ENCODE peak calls at places on chromosomes 5 and 9, in ten cellular contexts. One of them, this sample, is unnamed.

GRCh38 chr5:139646912-139647391 is 1.2 kb upstream of the CXXC5 start:
- DNase-seq in GM20000: no peak
- DNase-seq in KBM-7: peak
- DNase-seq in fibroblast of the aortic adventitia: no peak
- DNase-seq in stimulated activated naive B cell treated with anti-CD40 and anti-IgM and Interleukin-4, amounts not matched to agents 10 μg/mL and 1 μg/mL and 100 μg/mL, for 72 hours: no peak
- DNase-seq in WTC11: peak
- DNase-seq in amygdala: no peak
- DNase-seq in AG04450: no peak
- DNase-seq in kidney: peak
- DNase-seq in fibroblast of gingiva: no peak
- DNase-seq in this sample: no peak

GRCh38 chr5:71658916-71659661 is 60.0 kb upstream of the CARTPT start:
- DNase-seq in GM20000: no peak
- DNase-seq in KBM-7: peak
- DNase-seq in fibroblast of the aortic adventitia: no peak
- DNase-seq in stimulated activated naive B cell treated with anti-CD40 and anti-IgM and Interleukin-4, amounts not matched to agents 10 μg/mL and 1 μg/mL and 100 μg/mL, for 72 hours: no peak
- DNase-seq in WTC11: no peak
- DNase-seq in amygdala: no peak
- DNase-seq in AG04450: no peak
- DNase-seq in kidney: no peak
- DNase-seq in fibroblast of gingiva: no peak
- DNase-seq in this sample: no peak

GRCh38 chr9:136050266-136050705 is 44.8 kb downstream of the NACC2 start:
- DNase-seq in GM20000: no peak
- DNase-seq in KBM-7: no peak
- DNase-seq in fibroblast of the aortic adventitia: no peak
- DNase-seq in stimulated activated naive B cell treated with anti-CD40 and anti-IgM and Interleukin-4, amounts not matched to agents 10 μg/mL and 1 μg/mL and 100 μg/mL, for 72 hours: no peak
- DNase-seq in WTC11: no peak
- DNase-seq in amygdala: peak
- DNase-seq in AG04450: no peak
- DNase-seq in kidney: peak
- DNase-seq in fibroblast of gingiva: no peak
- DNase-seq in this sample: no peak

GRCh38 chr5:157217289-157218024 is 36.8 kb downstream of the ITK start:
- DNase-seq in GM20000: no peak
- DNase-seq in KBM-7: peak
- DNase-seq in fibroblast of the aortic adventitia: no peak
- DNase-seq in stimulated activated naive B cell treated with anti-CD40 and anti-IgM and Interleukin-4, amounts not matched to agents 10 μg/mL and 1 μg/mL and 100 μg/mL, for 72 hours: no peak
- DNase-seq in WTC11: no peak
- DNase-seq in amygdala: peak
- DNase-seq in AG04450: no peak
- DNase-seq in kidney: no peak
- DNase-seq in fibroblast of gingiva: no peak
- DNase-seq in this sample: no peak

GRCh38 chr5:114325552-114325951 is 36.3 kb upstream of the KCNN2 start:
- DNase-seq in GM20000: no peak
- DNase-seq in KBM-7: no peak
- DNase-seq in fibroblast of the aortic adventitia: no peak
- DNase-seq in stimulated activated naive B cell treated with anti-CD40 and anti-IgM and Interleukin-4, amounts not matched to agents 10 μg/mL and 1 μg/mL and 100 μg/mL, for 72 hours: no peak
- DNase-seq in WTC11: no peak
- DNase-seq in amygdala: no peak
- DNase-seq in AG04450: no peak
- DNase-seq in kidney: no peak
- DNase-seq in fibroblast of gingiva: no peak
- DNase-seq in this sample: peak

GRCh38 chr9:110659891-110660541 is 8.6 kb upstream of the MUSK start:
- DNase-seq in GM20000: no peak
- DNase-seq in KBM-7: no peak
- DNase-seq in fibroblast of the aortic adventitia: peak
- DNase-seq in stimulated activated naive B cell treated with anti-CD40 and anti-IgM and Interleukin-4, amounts not matched to agents 10 μg/mL and 1 μg/mL and 100 μg/mL, for 72 hours: no peak
- DNase-seq in WTC11: no peak
- DNase-seq in amygdala: no peak
- DNase-seq in AG04450: no peak
- DNase-seq in kidney: no peak
- DNase-seq in fibroblast of gingiva: no peak
- DNase-seq in this sample: no peak

GRCh38 chr9:34989946-34990635 is 546 bp downstream of the DNAJB5 start:
- DNase-seq in GM20000: no peak
- DNase-seq in KBM-7: peak
- DNase-seq in fibroblast of the aortic adventitia: no peak
- DNase-seq in stimulated activated naive B cell treated with anti-CD40 and anti-IgM and Interleukin-4, amounts not matched to agents 10 μg/mL and 1 μg/mL and 100 μg/mL, for 72 hours: no peak
- DNase-seq in WTC11: peak
- DNase-seq in amygdala: peak
- DNase-seq in AG04450: no peak
- DNase-seq in kidney: peak
- DNase-seq in fibroblast of gingiva: peak
- DNase-seq in this sample: peak

GRCh38 chr5:83265318-83265717 is 188.0 kb downstream of the XRCC4 start:
- DNase-seq in GM20000: no peak
- DNase-seq in KBM-7: no peak
- DNase-seq in fibroblast of the aortic adventitia: peak
- DNase-seq in stimulated activated naive B cell treated with anti-CD40 and anti-IgM and Interleukin-4, amounts not matched to agents 10 μg/mL and 1 μg/mL and 100 μg/mL, for 72 hours: no peak
- DNase-seq in WTC11: no peak
- DNase-seq in amygdala: no peak
- DNase-seq in AG04450: no peak
- DNase-seq in kidney: no peak
- DNase-seq in fibroblast of gingiva: peak
- DNase-seq in this sample: peak

GRCh38 chr5:135821061-135821781 is 13.2 kb upstream of the SLC25A48 start:
- DNase-seq in GM20000: no peak
- DNase-seq in KBM-7: no peak
- DNase-seq in fibroblast of the aortic adventitia: no peak
- DNase-seq in stimulated activated naive B cell treated with anti-CD40 and anti-IgM and Interleukin-4, amounts not matched to agents 10 μg/mL and 1 μg/mL and 100 μg/mL, for 72 hours: no peak
- DNase-seq in WTC11: no peak
- DNase-seq in amygdala: no peak
- DNase-seq in AG04450: no peak
- DNase-seq in kidney: no peak
- DNase-seq in fibroblast of gingiva: no peak
- DNase-seq in this sample: no peak

GRCh38 chr5:43840424-43841232 is 237.6 kb downstream of the NNT start:
- DNase-seq in GM20000: no peak
- DNase-seq in KBM-7: no peak
- DNase-seq in fibroblast of the aortic adventitia: peak
- DNase-seq in stimulated activated naive B cell treated with anti-CD40 and anti-IgM and Interleukin-4, amounts not matched to agents 10 μg/mL and 1 μg/mL and 100 μg/mL, for 72 hours: no peak
- DNase-seq in WTC11: no peak
- DNase-seq in amygdala: no peak
- DNase-seq in AG04450: no peak
- DNase-seq in kidney: peak
- DNase-seq in fibroblast of gingiva: no peak
- DNase-seq in this sample: no peak

GRCh38 chr5:172906888-172907287 is 52.3 kb upstream of the RPL26L1 start:
- DNase-seq in GM20000: no peak
- DNase-seq in KBM-7: no peak
- DNase-seq in fibroblast of the aortic adventitia: no peak
- DNase-seq in stimulated activated naive B cell treated with anti-CD40 and anti-IgM and Interleukin-4, amounts not matched to agents 10 μg/mL and 1 μg/mL and 100 μg/mL, for 72 hours: no peak
- DNase-seq in WTC11: peak
- DNase-seq in amygdala: no peak
- DNase-seq in AG04450: no peak
- DNase-seq in kidney: no peak
- DNase-seq in fibroblast of gingiva: no peak
- DNase-seq in this sample: no peak

GRCh38 chr5:17279487-17279886 is 62.1 kb downstream of the BASP1 start:
- DNase-seq in GM20000: no peak
- DNase-seq in KBM-7: no peak
- DNase-seq in fibroblast of the aortic adventitia: no peak
- DNase-seq in stimulated activated naive B cell treated with anti-CD40 and anti-IgM and Interleukin-4, amounts not matched to agents 10 μg/mL and 1 μg/mL and 100 μg/mL, for 72 hours: no peak
- DNase-seq in WTC11: no peak
- DNase-seq in amygdala: no peak
- DNase-seq in AG04450: no peak
- DNase-seq in kidney: no peak
- DNase-seq in fibroblast of gingiva: no peak
- DNase-seq in this sample: no peak

GRCh38 chr5:175687231-175687701 is 29.4 kb downstream of the HRH2 start:
- DNase-seq in GM20000: no peak
- DNase-seq in KBM-7: no peak
- DNase-seq in fibroblast of the aortic adventitia: no peak
- DNase-seq in stimulated activated naive B cell treated with anti-CD40 and anti-IgM and Interleukin-4, amounts not matched to agents 10 μg/mL and 1 μg/mL and 100 μg/mL, for 72 hours: no peak
- DNase-seq in WTC11: no peak
- DNase-seq in amygdala: no peak
- DNase-seq in AG04450: no peak
- DNase-seq in kidney: peak
- DNase-seq in fibroblast of gingiva: no peak
- DNase-seq in this sample: no peak

GRCh38 chr5:160260006-160260775 is 30.9 kb downstream of the FABP6 start:
- DNase-seq in GM20000: no peak
- DNase-seq in KBM-7: no peak
- DNase-seq in fibroblast of the aortic adventitia: no peak
- DNase-seq in stimulated activated naive B cell treated with anti-CD40 and anti-IgM and Interleukin-4, amounts not matched to agents 10 μg/mL and 1 μg/mL and 100 μg/mL, for 72 hours: no peak
- DNase-seq in WTC11: no peak
- DNase-seq in amygdala: no peak
- DNase-seq in AG04450: no peak
- DNase-seq in kidney: no peak
- DNase-seq in fibroblast of gingiva: no peak
- DNase-seq in this sample: no peak

GRCh38 chr9:27771803-27772545 is 198.7 kb upstream of the C9orf72 start:
- DNase-seq in GM20000: no peak
- DNase-seq in KBM-7: no peak
- DNase-seq in fibroblast of the aortic adventitia: no peak
- DNase-seq in stimulated activated naive B cell treated with anti-CD40 and anti-IgM and Interleukin-4, amounts not matched to agents 10 μg/mL and 1 μg/mL and 100 μg/mL, for 72 hours: no peak
- DNase-seq in WTC11: peak
- DNase-seq in amygdala: no peak
- DNase-seq in AG04450: no peak
- DNase-seq in kidney: no peak
- DNase-seq in fibroblast of gingiva: no peak
- DNase-seq in this sample: peak

GRCh38 chr5:178232124-178232919 is at the start of gene PHYKPL:
- DNase-seq in GM20000: peak
- DNase-seq in KBM-7: peak
- DNase-seq in fibroblast of the aortic adventitia: peak
- DNase-seq in stimulated activated naive B cell treated with anti-CD40 and anti-IgM and Interleukin-4, amounts not matched to agents 10 μg/mL and 1 μg/mL and 100 μg/mL, for 72 hours: peak
- DNase-seq in WTC11: peak
- DNase-seq in amygdala: peak
- DNase-seq in AG04450: no peak
- DNase-seq in kidney: peak
- DNase-seq in fibroblast of gingiva: peak
- DNase-seq in this sample: peak

GRCh38 chr5:111859533-111860270 is 102.7 kb upstream of the NREP start:
- DNase-seq in GM20000: no peak
- DNase-seq in KBM-7: no peak
- DNase-seq in fibroblast of the aortic adventitia: peak
- DNase-seq in stimulated activated naive B cell treated with anti-CD40 and anti-IgM and Interleukin-4, amounts not matched to agents 10 μg/mL and 1 μg/mL and 100 μg/mL, for 72 hours: no peak
- DNase-seq in WTC11: no peak
- DNase-seq in amygdala: no peak
- DNase-seq in AG04450: peak
- DNase-seq in kidney: no peak
- DNase-seq in fibroblast of gingiva: peak
- DNase-seq in this sample: no peak

GRCh38 chr5:154445422-154446182 is at the start of gene SAP30L:
- DNase-seq in GM20000: peak
- DNase-seq in KBM-7: peak
- DNase-seq in fibroblast of the aortic adventitia: peak
- DNase-seq in stimulated activated naive B cell treated with anti-CD40 and anti-IgM and Interleukin-4, amounts not matched to agents 10 μg/mL and 1 μg/mL and 100 μg/mL, for 72 hours: peak
- DNase-seq in WTC11: peak
- DNase-seq in amygdala: peak
- DNase-seq in AG04450: peak
- DNase-seq in kidney: peak
- DNase-seq in fibroblast of gingiva: peak
- DNase-seq in this sample: peak

GRCh38 chr5:60568646-60569045 is 131.3 kb downstream of the DEPDC1B start:
- DNase-seq in GM20000: no peak
- DNase-seq in KBM-7: no peak
- DNase-seq in fibroblast of the aortic adventitia: no peak
- DNase-seq in stimulated activated naive B cell treated with anti-CD40 and anti-IgM and Interleukin-4, amounts not matched to agents 10 μg/mL and 1 μg/mL and 100 μg/mL, for 72 hours: no peak
- DNase-seq in WTC11: no peak
- DNase-seq in amygdala: no peak
- DNase-seq in AG04450: no peak
- DNase-seq in kidney: no peak
- DNase-seq in fibroblast of gingiva: no peak
- DNase-seq in this sample: no peak

GRCh38 chr9:87122947-87123685 is 175.8 kb upstream of the GAS1 start:
- DNase-seq in GM20000: no peak
- DNase-seq in KBM-7: no peak
- DNase-seq in fibroblast of the aortic adventitia: peak
- DNase-seq in stimulated activated naive B cell treated with anti-CD40 and anti-IgM and Interleukin-4, amounts not matched to agents 10 μg/mL and 1 μg/mL and 100 μg/mL, for 72 hours: no peak
- DNase-seq in WTC11: no peak
- DNase-seq in amygdala: no peak
- DNase-seq in AG04450: no peak
- DNase-seq in kidney: no peak
- DNase-seq in fibroblast of gingiva: peak
- DNase-seq in this sample: no peak

GRCh38 chr5:158701406-158702177 is 398.1 kb downstream of the EBF1 start:
- DNase-seq in GM20000: no peak
- DNase-seq in KBM-7: no peak
- DNase-seq in fibroblast of the aortic adventitia: peak
- DNase-seq in stimulated activated naive B cell treated with anti-CD40 and anti-IgM and Interleukin-4, amounts not matched to agents 10 μg/mL and 1 μg/mL and 100 μg/mL, for 72 hours: no peak
- DNase-seq in WTC11: no peak
- DNase-seq in amygdala: no peak
- DNase-seq in AG04450: no peak
- DNase-seq in kidney: no peak
- DNase-seq in fibroblast of gingiva: peak
- DNase-seq in this sample: no peak

GRCh38 chr5:96113170-96113939 is 151.7 kb upstream of the ELL2 start:
- DNase-seq in GM20000: no peak
- DNase-seq in KBM-7: no peak
- DNase-seq in fibroblast of the aortic adventitia: no peak
- DNase-seq in stimulated activated naive B cell treated with anti-CD40 and anti-IgM and Interleukin-4, amounts not matched to agents 10 μg/mL and 1 μg/mL and 100 μg/mL, for 72 hours: no peak
- DNase-seq in WTC11: no peak
- DNase-seq in amygdala: no peak
- DNase-seq in AG04450: no peak
- DNase-seq in kidney: no peak
- DNase-seq in fibroblast of gingiva: no peak
- DNase-seq in this sample: no peak

GRCh38 chr5:66864240-66864884 is 268.2 kb downstream of the MAST4 start:
- DNase-seq in GM20000: peak
- DNase-seq in KBM-7: no peak
- DNase-seq in fibroblast of the aortic adventitia: peak
- DNase-seq in stimulated activated naive B cell treated with anti-CD40 and anti-IgM and Interleukin-4, amounts not matched to agents 10 μg/mL and 1 μg/mL and 100 μg/mL, for 72 hours: no peak
- DNase-seq in WTC11: peak
- DNase-seq in amygdala: no peak
- DNase-seq in AG04450: no peak
- DNase-seq in kidney: no peak
- DNase-seq in fibroblast of gingiva: peak
- DNase-seq in this sample: no peak

This sample was measured in Calu3.